ENCODE peak calls at places on chromosome 21, in ten cellular contexts. H is spleen; Z is stimulated activated CD8-positive, alpha-beta memory T cell treated with anti-CD3 and anti-CD28 coated beads, Interleukin-15, amount 100 ng/mL, for 1 hour; T is mesothelial cell of epicardium; Y is T47D; M is cerebellar nuclear complex; Q is T-helper 2 cell; D is frontal cortex; O is MG63; S is Kasumi-1. P is an unnamed sample.

GRCh38 chr21:32044205-32044874 is 171.5 kb downstream of the HUNK start:
- DNase-seq in T (no peak), S (no peak), D (no peak), Q (no peak), Z (no peak), M (no peak), H (no peak), Y (no peak), O (no peak), P (no peak)

GRCh38 chr21:31874817-31875216 is 2.0 kb downstream of the HUNK start:
- DNase-seq in M (no peak), D (no peak), H (peak), O (peak), Z (no peak), S (no peak), Q (no peak), T (no peak), Y (peak), P (no peak)

GRCh38 chr21:28068455-28069358 is 924.0 kb downstream of the LTN1 start:
- DNase-seq in M (no peak), T (no peak), Z (no peak), H (no peak), Q (no peak), O (no peak), Y (no peak), S (no peak), D (no peak), P (no peak)

GRCh38 chr21:36700295-36700960 is 1.5 kb downstream of the SIM2 start:
- DNase-seq in S (no peak), H (no peak), D (no peak), O (peak), Q (no peak), M (no peak), Z (no peak), T (no peak), Y (no peak), P (no peak)

GRCh38 chr21:31348188-31348587 is 4.1 kb upstream of the TIAM1 start:
- DNase-seq in H (no peak), M (no peak), Y (no peak), T (no peak), O (no peak), Z (no peak), Q (no peak), D (no peak), S (no peak), P (no peak)

GRCh38 chr21:31142600-31142999 is 104.3 kb upstream of the KRTAP19-8 start:
- DNase-seq in O (no peak), Z (no peak), T (no peak), M (no peak), H (no peak), Y (peak), S (peak), Q (peak), D (no peak), P (no peak)

GRCh38 chr21:36918291-36918690 is 48.2 kb downstream of the HLCS start:
- DNase-seq in M (no peak), H (no peak), D (no peak), Q (no peak), T (no peak), S (no peak), Z (no peak), O (no peak), Y (no peak), P (no peak)

GRCh38 chr21:32645261-32646182 is 33.3 kb upstream of the CFAP298 start:
- DNase-seq in Y (no peak), S (no peak), T (no peak), H (no peak), D (no peak), M (no peak), Z (no peak), Q (no peak), O (no peak), P (no peak)

GRCh38 chr21:32779983-32780382 is 8.4 kb upstream of the PAXBP1 start:
- DNase-seq in D (no peak), S (peak), Y (no peak), O (no peak), T (no peak), H (no peak), M (no peak), Z (no peak), Q (no peak), P (no peak)

GRCh38 chr21:26115899-26116298 is 54.7 kb downstream of the APP start:
- DNase-seq in T (no peak), O (no peak), Q (no peak), H (no peak), S (no peak), Y (peak), D (no peak), Z (no peak), M (no peak), P (no peak)

GRCh38 chr21:31873275-31873695 is 465 bp downstream of the HUNK start:
- DNase-seq in D (no peak), O (peak), S (no peak), M (no peak), T (peak), Y (peak), Z (no peak), Q (no peak), H (peak), P (no peak)

GRCh38 chr21:36661511-36662309 is 37.2 kb upstream of the SIM2 start:
- DNase-seq in H (no peak), O (peak), S (no peak), Q (no peak), Z (no peak), D (no peak), Y (peak), M (no peak), T (no peak), P (no peak)

GRCh38 chr21:43343095-43343991 is 83.6 kb downstream of the SIK1 start:
- DNase-seq in M (no peak), H (no peak), O (no peak), T (peak), S (no peak), Z (no peak), D (no peak), Y (peak), Q (no peak), P (no peak)

GRCh38 chr21:45254557-45254930 is 33.2 kb downstream of the POFUT2 start:
- DNase-seq in D (no peak), Q (no peak), Z (no peak), M (no peak), O (no peak), Y (no peak), S (no peak), H (no peak), T (no peak), P (no peak)

GRCh38 chr21:15976807-15977206 is 247.0 kb downstream of the USP25 start:
- DNase-seq in M (no peak), Q (no peak), O (no peak), S (peak), D (no peak), T (no peak), Y (peak), H (no peak), Z (no peak), P (no peak)

GRCh38 chr21:42554251-42554937 is 40.7 kb downstream of the SLC37A1 start:
- DNase-seq in D (no peak), Z (no peak), O (no peak), H (no peak), M (no peak), Y (no peak), S (no peak), T (no peak), Q (no peak), P (no peak)

GRCh38 chr21:43585924-43586411 is 73.3 kb downstream of the HSF2BP start:
- DNase-seq in D (no peak), Q (no peak), Z (no peak), S (no peak), M (no peak), Y (peak), T (no peak), O (peak), H (no peak), P (no peak)

P was measured in germinal center.